ENCODE peak calls at places on chromosome 2, in eight cellular contexts. M is prostate gland, U is left lung, H is pancreas, W is AG04450, J is fibroblast of lung, B is PC-9, R is GM23338. S is an unnamed sample.

GRCh38 chr2:8303322-8303832 is 378.5 kb upstream of the ID2 start:
- DNase-seq in M (peak), U (peak), H (no peak), W (no peak), J (peak), B (no peak), R (no peak), S (no peak)

GRCh38 chr2:230564805-230565779 is 147.6 kb upstream of the CAB39 start:
- DNase-seq in M (no peak), U (no peak), H (no peak), W (peak), J (peak), B (no peak), R (no peak), S (no peak)

GRCh38 chr2:226524381-226524843 is 275.2 kb downstream of the IRS1 start:
- DNase-seq in M (no peak), U (no peak), H (no peak), W (peak), J (peak), B (peak), R (no peak), S (no peak)

GRCh38 chr2:18094277-18094676 is 215.8 kb downstream of the KCNS3 start:
- DNase-seq in M (no peak), U (no peak), H (no peak), W (no peak), J (no peak), B (no peak), R (no peak), S (no peak)

GRCh38 chr2:35428548-35428947 is 927.0 kb upstream of the CRIM1 start:
- DNase-seq in M (peak), U (no peak), H (peak), W (no peak), J (no peak), B (no peak), R (peak), S (no peak)

GRCh38 chr2:70477473-70477872 is 76.2 kb downstream of the TGFA start:
- DNase-seq in M (no peak), U (no peak), H (no peak), W (no peak), J (no peak), B (no peak), R (peak), S (no peak)

GRCh38 chr2:153047220-153047619 is 328.8 kb downstream of the ARL6IP6 start:
- DNase-seq in M (no peak), U (no peak), H (no peak), W (no peak), J (no peak), B (no peak), R (peak), S (no peak)

GRCh38 chr2:64650257-64650656 is 3.5 kb downstream of the SERTAD2 start:
- DNase-seq in M (no peak), U (no peak), H (no peak), W (no peak), J (no peak), B (no peak), R (no peak), S (no peak)

GRCh38 chr2:129056309-129056958 is 737.8 kb upstream of the HS6ST1 start:
- DNase-seq in M (peak), U (no peak), H (no peak), W (no peak), J (no peak), B (no peak), R (no peak), S (peak)

GRCh38 chr2:35973132-35973736 is 382.3 kb upstream of the CRIM1 start:
- DNase-seq in M (no peak), U (no peak), H (no peak), W (no peak), J (peak), B (no peak), R (peak), S (no peak)

DNA sequence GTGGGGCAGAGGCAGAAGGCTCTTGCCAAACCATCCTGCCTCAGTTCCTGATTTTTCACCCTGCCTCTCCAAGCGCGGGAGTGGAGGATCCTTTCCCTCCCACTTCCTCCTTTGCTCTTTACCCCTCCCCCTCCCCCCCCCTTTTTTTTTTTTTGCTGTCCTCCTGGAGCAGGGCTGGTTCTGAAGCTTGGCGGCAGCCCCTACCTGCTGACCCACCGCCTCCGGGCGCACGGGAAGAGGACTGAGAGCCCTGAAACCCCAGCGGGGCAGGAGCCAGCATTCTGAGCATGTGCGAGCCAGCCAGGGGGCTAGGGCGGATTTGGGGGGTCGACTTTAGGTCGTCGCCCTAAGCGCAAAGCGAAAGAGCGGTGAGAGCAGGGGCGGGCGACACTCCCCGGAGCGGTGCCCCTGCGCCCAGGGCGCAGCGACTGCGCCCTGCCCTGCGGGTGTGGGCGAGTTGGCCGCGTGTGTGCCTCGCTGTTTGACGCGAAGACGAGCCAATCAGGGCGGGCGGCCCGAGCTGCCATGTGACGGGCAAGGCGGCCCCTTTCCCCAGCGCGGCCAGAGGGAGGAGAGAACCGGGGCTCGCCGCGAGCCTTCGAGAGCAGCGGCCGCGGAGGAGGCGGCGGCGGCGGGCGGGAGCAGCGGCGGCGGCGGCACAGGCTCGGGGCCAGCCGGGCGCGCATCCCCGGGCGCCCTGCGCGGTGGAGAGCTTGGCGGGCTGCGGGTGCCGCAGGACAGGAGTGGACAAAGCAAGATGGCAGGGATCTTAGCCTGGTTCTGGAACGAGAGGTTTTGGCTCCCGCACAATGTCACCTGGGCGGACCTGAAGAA is at the start of gene CERS6:
- DNase-seq in M (peak), U (peak), H (peak), W (peak), J (peak), B (peak), R (peak), S (peak)
- TF ChIP-seq CTCF in M (no peak), U (no peak), H (no peak), W (no peak), J (no peak), B (no peak), R (no peak), S (no peak)

DNA sequence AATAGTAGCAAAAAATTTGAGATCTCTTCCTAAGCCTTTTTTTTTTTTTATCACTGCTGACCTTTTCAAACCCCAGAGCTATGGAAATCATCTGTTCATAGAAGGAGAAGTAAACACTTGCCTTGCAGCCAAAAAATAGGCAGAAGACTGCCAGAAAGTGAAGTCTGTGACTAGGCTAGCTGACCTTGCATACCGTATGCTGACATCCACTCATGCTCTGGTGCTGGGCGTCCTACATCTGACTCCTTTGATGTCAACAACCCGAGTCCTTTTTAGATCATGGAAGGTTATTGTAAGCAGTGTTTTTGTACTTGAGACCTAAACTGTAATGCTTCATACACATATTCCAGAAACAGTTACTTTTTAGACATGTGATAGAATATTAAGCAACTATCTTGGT is 154.3 kb upstream of the RASGRP3 start:
- DNase-seq in M (no peak), U (no peak), H (no peak), W (peak), J (peak), B (no peak), R (no peak), S (no peak)
- H3K4me3 ChIP-seq in M (no peak), U (no peak), H (no peak), W (no peak), J (no peak), B (no peak), R (no peak), S (no peak)

DNA sequence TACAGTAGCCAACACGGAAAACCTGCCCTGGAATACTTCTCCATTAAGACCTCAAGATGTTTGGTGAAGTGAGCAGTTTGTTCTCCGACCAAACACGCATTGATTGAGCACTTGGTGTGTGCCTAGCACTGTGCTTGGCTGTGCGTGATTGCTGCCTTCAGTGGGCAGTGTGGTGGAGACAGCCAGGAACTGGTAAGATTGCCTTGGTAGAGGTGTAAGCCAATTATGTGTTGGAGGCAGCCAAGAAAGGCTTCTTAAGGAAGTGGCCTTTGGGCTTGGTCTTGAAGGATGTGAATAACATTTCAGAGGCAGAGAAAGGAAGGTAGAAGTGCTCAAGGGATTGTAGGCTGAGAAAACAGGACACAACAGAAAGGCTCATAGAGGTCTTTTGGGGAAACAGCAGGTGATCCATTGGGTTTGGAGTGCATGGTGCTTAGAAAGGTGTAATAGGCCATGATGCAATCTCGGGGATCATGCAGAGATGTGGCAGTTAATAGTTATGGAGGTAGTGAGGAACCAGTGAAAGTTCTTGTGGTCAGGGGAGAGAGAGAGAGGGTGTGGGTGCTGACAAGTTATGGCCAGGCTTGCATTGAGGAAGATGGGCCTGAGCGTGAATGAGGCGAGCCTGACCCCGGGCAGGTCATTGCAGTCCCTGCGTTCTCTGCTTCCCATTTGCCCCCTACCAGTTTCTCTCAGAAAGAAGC is 6.3 kb downstream of the B3GNT2 start:
- DNase-seq in M (no peak), U (no peak), H (no peak), W (no peak), J (no peak), B (no peak), R (no peak), S (no peak)
- H3K27ac ChIP-seq in M (no peak), U (peak), H (no peak), W (no peak), J (no peak), B (no peak), R (no peak), S (no peak)

GRCh38 chr2:122523981-122524380 is 768.5 kb downstream of the TSN start:
- DNase-seq in M (no peak), U (no peak), H (no peak), W (no peak), J (no peak), B (no peak), R (no peak), S (no peak)

GRCh38 chr2:122528958-122529670 is 773.7 kb downstream of the TSN start:
- DNase-seq in M (no peak), U (no peak), H (no peak), W (no peak), J (no peak), B (no peak), R (no peak), S (no peak)

GRCh38 chr2:122528061-122528460 is 772.6 kb downstream of the TSN start:
- DNase-seq in M (no peak), U (no peak), H (no peak), W (no peak), J (peak), B (no peak), R (no peak), S (no peak)

GRCh38 chr2:122523143-122523542 is 767.7 kb downstream of the TSN start:
- DNase-seq in M (no peak), U (no peak), H (no peak), W (no peak), J (no peak), B (no peak), R (peak), S (no peak)

DNA sequence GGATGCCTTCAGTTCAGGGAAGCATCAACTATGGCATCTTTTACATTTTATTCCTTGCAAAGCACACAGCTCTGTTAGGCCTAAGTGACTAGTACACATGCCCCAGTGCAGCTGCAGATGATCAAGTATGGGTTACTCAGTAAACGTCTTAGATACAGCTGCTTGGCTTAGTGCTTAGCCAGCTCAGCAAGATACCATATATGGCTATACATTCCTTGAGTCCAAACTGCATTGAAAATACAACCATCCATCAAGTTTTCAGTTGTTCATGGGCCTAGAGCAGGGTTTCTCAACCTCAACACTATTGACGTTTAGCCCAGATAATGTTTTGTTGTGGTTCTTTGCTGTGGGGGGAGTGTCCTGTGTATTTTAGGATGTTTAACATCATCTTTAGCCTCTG is 769.9 kb downstream of the TSN start:
- DNase-seq in M (no peak), U (no peak), H (no peak), W (peak), J (peak), B (no peak), R (no peak), S (no peak)
- TF ChIP-seq CTCF in M (no peak), U (no peak), H (no peak), W (no peak), J (no peak), B (no peak), R (no peak), S (no peak)